ENCODE peak calls at places on chromosomes 1 and 21, in six cellular contexts. O is KBM-7, Y is skeletal muscle cell, W is cardiac muscle cell, J is germinal center, F is HEK293T. I is an unnamed sample.

GRCh38 chr1:34478460-34479076 is 276.3 kb upstream of the GJB5 start:
- DNase-seq in J (no peak), O (no peak), Y (no peak), W (peak), F (no peak), I (no peak)

GRCh38 chr1:63690966-63691365 is 82.9 kb upstream of the ROR1 start:
- DNase-seq in W (no peak), O (no peak), F (no peak), J (no peak), Y (no peak), I (no peak)

GRCh38 chr1:201721131-201722049 is 107.6 kb upstream of the IPO9 start:
- DNase-seq in F (no peak), Y (peak), W (peak), J (no peak), O (no peak), I (no peak)

GRCh38 chr1:29826646-29827045 is 590.3 kb downstream of the PTPRU start:
- DNase-seq in F (no peak), J (no peak), Y (no peak), W (no peak), O (no peak), I (no peak)

GRCh38 chr1:161983725-161984124 is 39.9 kb downstream of the OLFML2B start:
- DNase-seq in Y (no peak), W (no peak), O (no peak), F (no peak), J (no peak), I (no peak)

GRCh38 chr1:119914071-119914470 is 17.8 kb upstream of the ADAM30 start:
- DNase-seq in O (no peak), J (no peak), W (no peak), F (no peak), Y (no peak), I (no peak)

GRCh38 chr1:59502009-59502691 is 205.3 kb downstream of the FGGY start:
- DNase-seq in Y (no peak), J (no peak), F (no peak), W (no peak), O (no peak), I (no peak)

GRCh38 chr1:6459850-6460265 is 6.1 kb downstream of the TNFRSF25 start:
- DNase-seq in Y (no peak), J (no peak), W (no peak), F (no peak), O (no peak), I (no peak)

GRCh38 chr1:102099916-102100315 is 103.2 kb upstream of the OLFM3 start:
- DNase-seq in W (no peak), O (no peak), J (no peak), Y (no peak), F (no peak), I (no peak)

GRCh38 chr1:1294250-1294890 is 13.4 kb downstream of the ACAP3 start:
- DNase-seq in J (no peak), Y (no peak), O (no peak), F (no peak), W (no peak), I (no peak)

GRCh38 chr1:179369751-179370341 is 4.1 kb downstream of the AXDND1 start:
- DNase-seq in Y (peak), O (peak), F (peak), W (peak), J (peak), I (no peak)

GRCh38 chr1:20366766-20367602 is 76.3 kb downstream of the VWA5B1 start:
- DNase-seq in O (no peak), J (peak), Y (no peak), W (peak), F (peak), I (peak)

GRCh38 chr1:232984577-232985425 is 34.4 kb downstream of the NTPCR start:
- DNase-seq in O (no peak), J (no peak), W (no peak), F (no peak), Y (no peak), I (no peak)

GRCh38 chr1:36199934-36200741 is 24.1 kb upstream of the THRAP3 start:
- DNase-seq in W (no peak), F (no peak), J (no peak), O (no peak), Y (no peak), I (no peak)

GRCh38 chr1:63868220-63868897 is 94.5 kb downstream of the ROR1 start:
- DNase-seq in Y (no peak), O (no peak), W (no peak), F (peak), J (no peak), I (no peak)

GRCh38 chr21:17270234-17270633 is 242.6 kb upstream of the CXADR start:
- DNase-seq in O (peak), J (no peak), Y (peak), F (peak), W (peak), I (peak)

GRCh38 chr1:3463408-3463811 is 8.9 kb downstream of the ARHGEF16 start:
- DNase-seq in J (no peak), O (no peak), F (no peak), W (no peak), Y (no peak), I (peak)

GRCh38 chr1:205700865-205701401 is 20.6 kb upstream of the SLC45A3 start:
- DNase-seq in W (no peak), F (no peak), J (no peak), O (peak), Y (peak), I (no peak)

GRCh38 chr21:45972353-45972715 is 9.2 kb upstream of the COL6A1 start:
- DNase-seq in W (no peak), F (no peak), J (no peak), Y (no peak), O (no peak), I (peak)

GRCh38 chr1:244104309-244105060 is 53.4 kb downstream of the ZBTB18 start:
- DNase-seq in O (no peak), W (no peak), F (no peak), Y (peak), J (no peak), I (no peak)

GRCh38 chr1:156295391-156295947 is at the start of gene GLMP:
- DNase-seq in J (peak), O (no peak), Y (no peak), F (peak), W (peak), I (peak)

GRCh38 chr1:73978964-73979363 is 219.0 kb downstream of the LRRIQ3 start:
- DNase-seq in W (no peak), O (no peak), Y (no peak), F (no peak), J (no peak), I (no peak)

GRCh38 chr1:30888975-30889374 is 19.6 kb downstream of the SDC3 start:
- DNase-seq in W (no peak), Y (no peak), J (no peak), F (no peak), O (no peak), I (no peak)

GRCh38 chr1:161843156-161843555 is 77.0 kb downstream of the ATF6 start:
- DNase-seq in Y (no peak), F (no peak), W (no peak), O (no peak), J (no peak), I (no peak)

GRCh38 chr21:37032877-37033471 is 26.5 kb downstream of the RIPPLY3 start:
- DNase-seq in J (no peak), W (no peak), O (no peak), F (no peak), Y (peak), I (no peak)

GRCh38 chr1:26597629-26598039 is 68.1 kb downstream of the RPS6KA1 start:
- DNase-seq in J (peak), Y (no peak), F (peak), O (peak), W (peak), I (no peak)